ENCODE peak calls at places on chromosomes 11 and 22, in ten cellular contexts. Z, H, L, F, G, U, Y, A, W and M are unnamed samples.

GRCh38 chr11:124442847-124443246 is 2.6 kb downstream of the OR8B8 start:
- DNase-seq in Z (no peak), H (no peak), L (no peak), F (no peak), G (no peak), U (no peak), Y (no peak), A (no peak), W (no peak), M (no peak)

GRCh38 chr11:112156594-112157273 is 7.2 kb downstream of the IL18 start:
- DNase-seq in Z (no peak), H (no peak), L (no peak), F (no peak), G (no peak), U (no peak), Y (no peak), A (no peak), W (no peak), M (no peak)

GRCh38 chr22:33922268-33922667 is 2.0 kb upstream of the LARGE1 start:
- DNase-seq in Z (no peak), H (no peak), L (no peak), F (no peak), G (peak; percentile 22), U (no peak), Y (no peak), A (no peak), W (peak; percentile 39), M (peak; percentile 5)

GRCh38 chr11:117193130-117194020 is 5.8 kb upstream of the TAGLN start:
- DNase-seq in Z (no peak), H (no peak), L (no peak), F (no peak), G (no peak), U (no peak), Y (no peak), A (no peak), W (no peak), M (no peak)

GRCh38 chr22:19654338-19654922 is 59.9 kb upstream of the SEPTIN5 start:
- DNase-seq in Z (no peak), H (no peak), L (no peak), F (no peak), G (no peak), U (no peak), Y (no peak), A (no peak), W (no peak), M (no peak)

GRCh38 chr11:78344114-78344513 is 73.5 kb downstream of the GAB2 start:
- DNase-seq in Z (no peak), H (no peak), L (no peak), F (no peak), G (no peak), U (no peak), Y (no peak), A (no peak), W (no peak), M (no peak)

GRCh38 chr11:43376594-43376993 is 17.9 kb downstream of the TTC17 start:
- DNase-seq in Z (no peak), H (peak; percentile 96), L (no peak), F (no peak), G (no peak), U (peak; percentile 81), Y (peak; percentile 80), A (no peak), W (no peak), M (no peak)

GRCh38 chr11:69912161-69912910 is 93.1 kb upstream of the FGF3 start:
- DNase-seq in Z (no peak), H (no peak), L (no peak), F (no peak), G (no peak), U (no peak), Y (no peak), A (no peak), W (no peak), M (no peak)

GRCh38 chr11:64769283-64769682 is 9.1 kb downstream of the SF1 start:
- DNase-seq in Z (no peak), H (no peak), L (no peak), F (no peak), G (no peak), U (no peak), Y (no peak), A (no peak), W (no peak), M (no peak)

GRCh38 chr11:1168721-1169161 is 11.0 kb downstream of the MUC5AC start:
- DNase-seq in Z (no peak), H (no peak), L (no peak), F (no peak), G (no peak), U (no peak), Y (no peak), A (no peak), W (no peak), M (no peak)

GRCh38 chr22:40666151-40666848 is 13.0 kb upstream of the MCHR1 start:
- DNase-seq in Z (no peak), H (no peak), L (no peak), F (no peak), G (no peak), U (no peak), Y (no peak), A (no peak), W (peak; percentile 32), M (no peak)

GRCh38 chr11:10044618-10045017 is 249.4 kb downstream of the SBF2 start:
- DNase-seq in Z (no peak), H (peak; percentile 40), L (no peak), F (no peak), G (no peak), U (no peak), Y (no peak), A (no peak), W (no peak), M (no peak)

GRCh38 chr11:87252869-87253268 is 215.1 kb downstream of the TMEM135 start:
- DNase-seq in Z (no peak), H (peak; percentile 6), L (no peak), F (no peak), G (no peak), U (no peak), Y (no peak), A (no peak), W (no peak), M (no peak)

GRCh38 chr22:44391026-44391425 is 78.3 kb upstream of the SHISAL1 start:
- DNase-seq in Z (no peak), H (no peak), L (no peak), F (no peak), G (no peak), U (no peak), Y (no peak), A (no peak), W (no peak), M (no peak)

GRCh38 chr22:49586244-49586748 is 241.4 kb downstream of the BRD1 start:
- DNase-seq in Z (no peak), H (no peak), L (no peak), F (no peak), G (no peak), U (no peak), Y (no peak), A (peak; percentile 36), W (no peak), M (no peak)

GRCh38 chr22:49740242-49740641 is 87.4 kb downstream of the BRD1 start:
- DNase-seq in Z (no peak), H (no peak), L (no peak), F (no peak), G (no peak), U (no peak), Y (no peak), A (no peak), W (no peak), M (no peak)

GRCh38 chr11:83641511-83641910 is 355.3 kb upstream of the CCDC90B start:
- DNase-seq in Z (peak; percentile 95), H (no peak), L (no peak), F (no peak), G (no peak), U (peak; percentile 53), Y (peak; percentile 1), A (peak; percentile 30), W (no peak), M (no peak)

GRCh38 chr22:37643225-37643847 is 3.9 kb downstream of the SH3BP1 start:
- DNase-seq in Z (no peak), H (peak; percentile 76), L (peak; percentile 76), F (peak; percentile 84), G (peak; percentile 69), U (peak; percentile 75), Y (peak; percentile 57), A (peak; percentile 36), W (peak; percentile 26), M (peak; percentile 52)